ENCODE peak calls at places on chromosomes 1 and 21, in seven cellular contexts. One of them, this sample, is unnamed.

GRCh38 chr1:230322421-230322756 is 103.7 kb downstream of the PGBD5 start:
- DNase-seq in stomach: no peak
- DNase-seq in esophagus muscularis mucosa: no peak
- DNase-seq in transverse colon: no peak
- DNase-seq in A549: no peak
- DNase-seq in right lobe of liver: no peak
- DNase-seq in sigmoid colon: no peak
- DNase-seq in this sample: no peak

GRCh38 chr21:29256125-29256895 is 42.4 kb upstream of the BACH1 start:
- DNase-seq in stomach: no peak
- DNase-seq in esophagus muscularis mucosa: no peak
- DNase-seq in transverse colon: no peak
- DNase-seq in A549: no peak
- DNase-seq in right lobe of liver: no peak
- DNase-seq in sigmoid colon: no peak
- DNase-seq in this sample: no peak

GRCh38 chr1:156840186-156840585 is 18.7 kb downstream of the INSRR start:
- DNase-seq in stomach: no peak
- DNase-seq in esophagus muscularis mucosa: no peak
- DNase-seq in transverse colon: no peak
- DNase-seq in A549: no peak
- DNase-seq in right lobe of liver: no peak
- DNase-seq in sigmoid colon: no peak
- DNase-seq in this sample: no peak

GRCh38 chr1:94281361-94282142 is 44.2 kb upstream of the ARHGAP29 start:
- DNase-seq in stomach: no peak
- DNase-seq in esophagus muscularis mucosa: no peak
- DNase-seq in transverse colon: no peak
- DNase-seq in A549: no peak
- DNase-seq in right lobe of liver: no peak
- DNase-seq in sigmoid colon: no peak
- DNase-seq in this sample: no peak

GRCh38 chr21:45410865-45411809 is 6.2 kb downstream of the COL18A1 start:
- DNase-seq in stomach: no peak
- DNase-seq in esophagus muscularis mucosa: no peak
- DNase-seq in transverse colon: no peak
- DNase-seq in A549: no peak
- DNase-seq in right lobe of liver: peak; percentile 47
- DNase-seq in sigmoid colon: peak; percentile 63
- DNase-seq in this sample: peak; percentile 77

GRCh38 chr1:200367841-200368534 is 41.8 kb downstream of the ZNF281 start:
- DNase-seq in stomach: no peak
- DNase-seq in esophagus muscularis mucosa: no peak
- DNase-seq in transverse colon: no peak
- DNase-seq in A549: no peak
- DNase-seq in right lobe of liver: no peak
- DNase-seq in sigmoid colon: no peak
- DNase-seq in this sample: peak; percentile 34

GRCh38 chr1:42168798-42169197 is 4.3 kb upstream of the GUCA2A start:
- DNase-seq in stomach: no peak
- DNase-seq in esophagus muscularis mucosa: no peak
- DNase-seq in transverse colon: peak; percentile 8
- DNase-seq in A549: no peak
- DNase-seq in right lobe of liver: no peak
- DNase-seq in sigmoid colon: peak; percentile 33
- DNase-seq in this sample: no peak

GRCh38 chr21:35602811-35603210 is 457.5 kb downstream of the SETD4 start:
- DNase-seq in stomach: no peak
- DNase-seq in esophagus muscularis mucosa: no peak
- DNase-seq in transverse colon: no peak
- DNase-seq in A549: no peak
- DNase-seq in right lobe of liver: no peak
- DNase-seq in sigmoid colon: no peak
- DNase-seq in this sample: no peak

GRCh38 chr1:161427733-161428516 is 60.2 kb upstream of the CFAP126 start:
- DNase-seq in stomach: no peak
- DNase-seq in esophagus muscularis mucosa: no peak
- DNase-seq in transverse colon: no peak
- DNase-seq in A549: peak; percentile 82
- DNase-seq in right lobe of liver: no peak
- DNase-seq in sigmoid colon: no peak
- DNase-seq in this sample: no peak

GRCh38 chr1:70044832-70045231 is 160.5 kb downstream of the LRRC40 start:
- DNase-seq in stomach: no peak
- DNase-seq in esophagus muscularis mucosa: no peak
- DNase-seq in transverse colon: no peak
- DNase-seq in A549: no peak
- DNase-seq in right lobe of liver: no peak
- DNase-seq in sigmoid colon: no peak
- DNase-seq in this sample: no peak

GRCh38 chr21:27346041-27346448 is 379.2 kb upstream of the ADAMTS5 start:
- DNase-seq in stomach: no peak
- DNase-seq in esophagus muscularis mucosa: no peak
- DNase-seq in transverse colon: no peak
- DNase-seq in A549: no peak
- DNase-seq in right lobe of liver: no peak
- DNase-seq in sigmoid colon: no peak
- DNase-seq in this sample: no peak

GRCh38 chr1:54220004-54220811 is 20.2 kb downstream of the MRPL37 start:
- DNase-seq in stomach: no peak
- DNase-seq in esophagus muscularis mucosa: no peak
- DNase-seq in transverse colon: no peak
- DNase-seq in A549: no peak
- DNase-seq in right lobe of liver: peak; percentile 76
- DNase-seq in sigmoid colon: peak; percentile 73
- DNase-seq in this sample: peak; percentile 83

GRCh38 chr21:32572574-32573420 is 12.5 kb downstream of the TCP10L start:
- DNase-seq in stomach: peak; percentile 66
- DNase-seq in esophagus muscularis mucosa: no peak
- DNase-seq in transverse colon: peak; percentile 66
- DNase-seq in A549: no peak
- DNase-seq in right lobe of liver: no peak
- DNase-seq in sigmoid colon: no peak
- DNase-seq in this sample: no peak

GRCh38 chr21:14991957-14992356 is 72.8 kb downstream of the NRIP1 start:
- DNase-seq in stomach: no peak
- DNase-seq in esophagus muscularis mucosa: no peak
- DNase-seq in transverse colon: no peak
- DNase-seq in A549: no peak
- DNase-seq in right lobe of liver: no peak
- DNase-seq in sigmoid colon: no peak
- DNase-seq in this sample: no peak

GRCh38 chr1:218363141-218363540 is 18.0 kb downstream of the TGFB2 start:
- DNase-seq in stomach: no peak
- DNase-seq in esophagus muscularis mucosa: peak; percentile 83
- DNase-seq in transverse colon: no peak
- DNase-seq in A549: no peak
- DNase-seq in right lobe of liver: no peak
- DNase-seq in sigmoid colon: no peak
- DNase-seq in this sample: no peak

DNA sequence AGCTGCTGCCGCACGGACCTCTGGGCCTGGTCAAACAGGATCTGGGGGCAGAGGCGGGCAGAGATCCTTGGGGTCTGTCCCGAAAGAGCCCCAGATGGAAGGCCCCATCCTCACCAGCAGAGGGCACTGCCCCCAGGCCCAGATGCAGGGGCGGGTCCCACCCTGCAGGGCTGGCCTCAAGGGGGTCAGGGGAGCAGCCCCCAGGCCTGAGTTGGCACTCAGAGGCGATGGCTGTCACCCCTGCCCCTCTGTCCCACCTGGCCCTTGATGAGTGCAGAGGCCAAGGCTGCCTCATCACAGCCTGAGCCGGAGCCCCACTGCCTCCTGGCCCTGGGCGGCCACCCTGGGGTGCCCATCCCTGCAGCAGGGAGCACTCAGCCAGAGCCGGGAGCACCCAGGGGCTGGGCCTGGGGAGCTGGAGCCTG is 5.7 kb downstream of the ACAP3 start:
- DNase-seq in stomach: no peak
- DNase-seq in esophagus muscularis mucosa: no peak
- DNase-seq in transverse colon: no peak
- DNase-seq in A549: no peak
- DNase-seq in right lobe of liver: no peak
- DNase-seq in sigmoid colon: no peak
- DNase-seq in this sample: no peak
- H3K4me1 ChIP-seq in stomach: peaks cover 42% of the 10 kb centered on the region
- H3K4me1 ChIP-seq in esophagus muscularis mucosa: peaks cover 40% of the 10 kb centered on the region
- H3K4me1 ChIP-seq in transverse colon: peaks cover 41% of the 10 kb centered on the region
- H3K4me1 ChIP-seq in A549: peaks cover 31% of the 10 kb centered on the region
- H3K4me1 ChIP-seq in right lobe of liver: no peaks in the 10 kb centered on the region
- H3K4me1 ChIP-seq in sigmoid colon: peaks cover 35% of the 10 kb centered on the region
- H3K4me1 ChIP-seq in this sample: peaks cover 32% of the 10 kb centered on the region

GRCh38 chr1:206555473-206555935 is 48.2 kb downstream of the RASSF5 start:
- DNase-seq in stomach: no peak
- DNase-seq in esophagus muscularis mucosa: no peak
- DNase-seq in transverse colon: peak; percentile 31
- DNase-seq in A549: no peak
- DNase-seq in right lobe of liver: peak; percentile 79
- DNase-seq in sigmoid colon: no peak
- DNase-seq in this sample: peak; percentile 36
- H3K27ac ChIP-seq in stomach: peak overlapping the region; percentile 94
- H3K27ac ChIP-seq in esophagus muscularis mucosa: peak overlapping the region; percentile 80
- H3K27ac ChIP-seq in transverse colon: peak overlapping the region; percentile 1
- H3K27ac ChIP-seq in A549: no peak overlapping the region
- H3K27ac ChIP-seq in right lobe of liver: no peak overlapping the region
- H3K27ac ChIP-seq in sigmoid colon: peak overlapping the region; percentile 78
- H3K27ac ChIP-seq in this sample: peak overlapping the region; percentile 80

GRCh38 chr1:20187103-20187812 is 940 bp upstream of the PLA2G2C start:
- DNase-seq in stomach: peak; percentile 78
- DNase-seq in esophagus muscularis mucosa: no peak
- DNase-seq in transverse colon: peak; percentile 77
- DNase-seq in A549: no peak
- DNase-seq in right lobe of liver: peak; percentile 60
- DNase-seq in sigmoid colon: peak; percentile 78
- DNase-seq in this sample: no peak

GRCh38 chr1:20184481-20184900 is 1.4 kb upstream of the UBXN10 start:
- DNase-seq in stomach: no peak
- DNase-seq in esophagus muscularis mucosa: no peak
- DNase-seq in transverse colon: no peak
- DNase-seq in A549: peak; percentile 21
- DNase-seq in right lobe of liver: no peak
- DNase-seq in sigmoid colon: no peak
- DNase-seq in this sample: no peak

GRCh38 chr1:20187813-20188454 is 1.6 kb upstream of the PLA2G2C start:
- DNase-seq in stomach: no peak
- DNase-seq in esophagus muscularis mucosa: no peak
- DNase-seq in transverse colon: no peak
- DNase-seq in A549: no peak
- DNase-seq in right lobe of liver: no peak
- DNase-seq in sigmoid colon: no peak
- DNase-seq in this sample: no peak

GRCh38 chr1:20184997-20185833 is 681 bp upstream of the UBXN10 start:
- DNase-seq in stomach: no peak
- DNase-seq in esophagus muscularis mucosa: no peak
- DNase-seq in transverse colon: no peak
- DNase-seq in A549: no peak
- DNase-seq in right lobe of liver: no peak
- DNase-seq in sigmoid colon: no peak
- DNase-seq in this sample: no peak

GRCh38 chr1:20185834-20186782 is at the start of the genes PLA2G2C and UBXN10:
- DNase-seq in stomach: peak; percentile 37
- DNase-seq in esophagus muscularis mucosa: peak; percentile 95
- DNase-seq in transverse colon: peak; percentile 84
- DNase-seq in A549: no peak
- DNase-seq in right lobe of liver: peak; percentile 81
- DNase-seq in sigmoid colon: peak; percentile 95
- DNase-seq in this sample: peak; percentile 75
- TF ChIP-seq POLR2A in stomach: no peak
- TF ChIP-seq POLR2A in esophagus muscularis mucosa: no peak
- TF ChIP-seq POLR2A in transverse colon: peak; percentile 65
- TF ChIP-seq POLR2A in A549: no peak
- TF ChIP-seq POLR2A in right lobe of liver: no peak
- TF ChIP-seq POLR2A in sigmoid colon: peak; percentile 45
- TF ChIP-seq POLR2A in this sample: no peak

DNA sequence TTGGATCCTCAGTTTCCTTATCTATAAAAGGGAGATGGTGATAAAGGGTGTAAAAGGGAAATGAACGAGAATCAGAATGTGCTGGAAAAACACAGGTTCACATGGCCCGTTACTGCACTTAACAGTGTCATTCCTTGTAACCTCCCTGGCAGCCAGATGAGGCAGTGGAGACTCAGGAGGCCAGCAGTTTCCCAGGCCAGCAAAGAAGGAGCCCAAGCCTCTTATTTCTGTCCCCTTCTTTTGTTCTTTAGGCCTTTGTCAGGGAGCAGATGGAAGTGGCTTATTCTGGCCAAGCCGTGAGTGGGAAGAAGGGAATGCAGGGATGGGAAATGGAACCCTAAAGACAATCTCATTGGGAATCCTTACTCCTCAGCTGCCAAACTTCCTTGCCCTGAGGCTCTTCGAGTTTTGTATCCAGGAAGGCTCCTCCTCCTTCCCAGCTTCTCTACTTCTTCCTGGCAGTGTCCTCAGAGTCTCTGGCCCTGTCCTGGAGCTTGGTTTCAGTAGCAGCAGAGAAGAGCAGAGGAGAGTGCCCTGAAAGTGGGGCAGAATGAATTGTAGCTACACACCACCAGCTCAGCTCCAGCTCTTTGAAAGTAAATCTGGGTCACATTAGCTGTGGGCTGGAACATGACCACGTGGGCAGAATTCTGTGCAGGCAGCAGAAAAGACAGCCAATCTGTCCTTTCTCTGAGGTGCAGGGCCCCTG is 63.8 kb downstream of the NDUFS5 start:
- DNase-seq in stomach: no peak
- DNase-seq in esophagus muscularis mucosa: no peak
- DNase-seq in transverse colon: no peak
- DNase-seq in A549: no peak
- DNase-seq in right lobe of liver: no peak
- DNase-seq in sigmoid colon: no peak
- DNase-seq in this sample: no peak
- H3K4me1 ChIP-seq in stomach: no peaks in the 10 kb centered on the region
- H3K4me1 ChIP-seq in esophagus muscularis mucosa: peaks cover 26% of the 10 kb centered on the region
- H3K4me1 ChIP-seq in transverse colon: peaks cover 28% of the 10 kb centered on the region
- H3K4me1 ChIP-seq in A549: peaks cover 5% of the 10 kb centered on the region
- H3K4me1 ChIP-seq in right lobe of liver: no peaks in the 10 kb centered on the region
- H3K4me1 ChIP-seq in sigmoid colon: peaks cover 10% of the 10 kb centered on the region
- H3K4me1 ChIP-seq in this sample: peaks cover 11% of the 10 kb centered on the region

GRCh38 chr1:167614851-167615250 is 15.2 kb upstream of the RCSD1 start:
- DNase-seq in stomach: no peak
- DNase-seq in esophagus muscularis mucosa: no peak
- DNase-seq in transverse colon: no peak
- DNase-seq in A549: no peak
- DNase-seq in right lobe of liver: no peak
- DNase-seq in sigmoid colon: no peak
- DNase-seq in this sample: no peak

GRCh38 chr1:167612583-167612982 is 17.4 kb upstream of the RCSD1 start:
- DNase-seq in stomach: no peak
- DNase-seq in esophagus muscularis mucosa: no peak
- DNase-seq in transverse colon: no peak
- DNase-seq in A549: no peak
- DNase-seq in right lobe of liver: no peak
- DNase-seq in sigmoid colon: no peak
- DNase-seq in this sample: no peak

GRCh38 chr1:167611983-167612382 is 18.0 kb upstream of the RCSD1 start:
- DNase-seq in stomach: no peak
- DNase-seq in esophagus muscularis mucosa: no peak
- DNase-seq in transverse colon: no peak
- DNase-seq in A549: no peak
- DNase-seq in right lobe of liver: no peak
- DNase-seq in sigmoid colon: no peak
- DNase-seq in this sample: no peak

GRCh38 chr1:167616521-167616920 is 13.5 kb upstream of the RCSD1 start:
- DNase-seq in stomach: no peak
- DNase-seq in esophagus muscularis mucosa: no peak
- DNase-seq in transverse colon: no peak
- DNase-seq in A549: no peak
- DNase-seq in right lobe of liver: no peak
- DNase-seq in sigmoid colon: no peak
- DNase-seq in this sample: no peak

GRCh38 chr1:167612986-167613385 is 17.0 kb upstream of the RCSD1 start:
- DNase-seq in stomach: no peak
- DNase-seq in esophagus muscularis mucosa: no peak
- DNase-seq in transverse colon: no peak
- DNase-seq in A549: no peak
- DNase-seq in right lobe of liver: no peak
- DNase-seq in sigmoid colon: no peak
- DNase-seq in this sample: no peak
- H3K27ac ChIP-seq in stomach: no peak overlapping the region
- H3K27ac ChIP-seq in esophagus muscularis mucosa: no peak overlapping the region
- H3K27ac ChIP-seq in transverse colon: no peak overlapping the region
- H3K27ac ChIP-seq in A549: no peak overlapping the region
- H3K27ac ChIP-seq in right lobe of liver: no peak overlapping the region
- H3K27ac ChIP-seq in sigmoid colon: no peak overlapping the region
- H3K27ac ChIP-seq in this sample: no peak overlapping the region